ENCODE peak calls at places on chromosome 21, in nine cellular contexts. M, E, U, V, F, W, Q, X and K are unnamed samples.

GRCh38 chr21:15222711-15223110 is 157.9 kb upstream of the NRIP1 start:
- DNase-seq in M (peak; percentile 63), E (no peak), U (no peak), V (no peak), F (no peak), W (no peak), Q (no peak), X (no peak), K (no peak)

GRCh38 chr21:39125752-39126485 is 57.3 kb downstream of the PSMG1 start:
- DNase-seq in M (peak; percentile 72), E (no peak), U (peak; percentile 39), V (peak; percentile 85), F (no peak), W (peak; percentile 49), Q (no peak), X (peak; percentile 59), K (no peak)

GRCh38 chr21:41425954-41426655 is at the start of gene MX1:
- DNase-seq in M (peak; percentile 7), E (peak; percentile 99), U (peak; percentile 44), V (peak; percentile 47), F (peak; percentile 84), W (no peak), Q (peak; percentile 81), X (peak; percentile 85), K (no peak)

GRCh38 chr21:14630556-14631069 is 84.5 kb upstream of the SAMSN1 start:
- DNase-seq in M (no peak), E (no peak), U (no peak), V (no peak), F (no peak), W (no peak), Q (no peak), X (no peak), K (no peak)

GRCh38 chr21:20856926-20857325 is 141.3 kb upstream of the NCAM2 start:
- DNase-seq in M (no peak), E (no peak), U (no peak), V (no peak), F (no peak), W (no peak), Q (no peak), X (no peak), K (no peak)

GRCh38 chr21:32909393-32909792 is 116.3 kb upstream of the OLIG2 start:
- DNase-seq in M (no peak), E (no peak), U (no peak), V (no peak), F (peak; percentile 2), W (no peak), Q (no peak), X (no peak), K (no peak)

GRCh38 chr21:33205476-33205875 is 24.3 kb upstream of the IFNAR2 start:
- DNase-seq in M (no peak), E (no peak), U (no peak), V (no peak), F (no peak), W (no peak), Q (no peak), X (peak; percentile 62), K (no peak)

GRCh38 chr21:26443291-26443690 is 129.8 kb downstream of the CYYR1 start:
- DNase-seq in M (no peak), E (no peak), U (no peak), V (no peak), F (no peak), W (no peak), Q (no peak), X (no peak), K (no peak)

GRCh38 chr21:41211041-41211426 is 43.1 kb downstream of the BACE2 start:
- DNase-seq in M (no peak), E (no peak), U (no peak), V (no peak), F (no peak), W (no peak), Q (no peak), X (no peak), K (no peak)

GRCh38 chr21:19246018-19246417 is 842.4 kb upstream of the TMPRSS15 start:
- DNase-seq in M (no peak), E (no peak), U (no peak), V (no peak), F (no peak), W (no peak), Q (no peak), X (no peak), K (no peak)
- TF ChIP-seq CTCF in M (no peak), E (no peak), U (no peak), V (no peak), F (no peak), W (no peak), Q (no peak), X (no peak), K (no peak)

DNA sequence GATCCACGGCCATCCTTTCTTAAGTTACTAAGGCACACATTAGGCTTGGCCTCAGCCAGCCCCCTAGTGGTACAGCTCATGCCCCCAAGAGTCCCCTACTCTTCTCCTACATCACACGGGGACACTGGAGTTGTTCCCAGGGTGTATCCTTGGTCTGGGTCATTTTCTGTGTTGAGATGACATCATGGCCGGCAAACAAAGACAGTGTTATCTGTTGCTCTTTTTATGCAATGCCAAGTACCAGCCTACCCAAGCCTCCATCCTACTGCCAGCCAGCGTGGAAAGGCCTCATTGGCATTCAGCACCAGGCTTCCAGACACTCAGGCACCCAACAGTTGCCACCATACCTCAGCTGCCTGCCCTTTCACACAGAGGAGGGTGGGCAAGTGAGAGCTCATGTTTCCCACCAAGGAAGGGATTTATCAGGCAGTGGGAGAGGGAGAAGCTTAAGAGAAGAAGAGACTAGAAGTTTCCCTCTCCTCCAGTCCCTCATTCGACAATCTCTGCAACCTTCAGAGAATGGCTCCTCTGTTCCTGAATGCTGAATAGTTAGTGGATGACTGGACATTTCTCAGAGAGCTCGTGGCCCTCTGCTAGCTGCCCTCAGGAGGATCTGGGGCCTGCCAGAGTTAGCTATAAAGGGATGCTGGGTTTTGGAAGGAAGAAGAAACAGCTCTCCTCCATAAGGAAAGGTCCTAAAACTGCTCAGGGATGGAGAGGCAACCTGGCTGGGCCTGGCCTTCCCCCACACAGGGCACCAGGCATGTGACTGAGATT is 17.7 kb downstream of the CBR1 start:
- DNase-seq in M (no peak), E (no peak), U (no peak), V (no peak), F (no peak), W (no peak), Q (no peak), X (no peak), K (no peak)
- TF ChIP-seq CTCF in M (peak; percentile 24), E (no peak), U (no peak), V (peak; percentile 23), F (no peak), W (peak; percentile 18), Q (peak; percentile 23), X (no peak), K (no peak)

DNA sequence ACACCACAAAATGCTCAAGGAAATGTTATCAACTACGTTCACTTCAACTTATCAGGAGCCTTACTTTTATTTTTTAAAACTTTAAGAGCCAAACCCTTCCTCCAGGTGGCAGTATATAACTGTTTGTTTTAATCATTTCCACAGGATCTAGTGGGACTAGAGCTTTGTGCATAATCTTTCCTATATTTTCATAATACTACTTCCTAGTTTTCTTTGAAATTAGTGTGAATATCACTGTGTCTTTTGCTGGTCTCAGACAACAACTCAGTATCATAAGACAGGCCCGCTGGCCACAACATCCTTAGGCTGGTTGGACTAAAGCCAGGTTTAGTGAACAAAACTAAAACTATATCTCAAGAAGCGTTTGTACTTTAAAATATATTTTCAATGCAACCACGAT is 145.5 kb downstream of the TIAM1 start:
- DNase-seq in M (peak; percentile 79), E (no peak), U (no peak), V (peak; percentile 66), F (no peak), W (peak; percentile 24), Q (no peak), X (peak; percentile 32), K (no peak)
- TF ChIP-seq CTCF in M (peak; percentile 49), E (peak; percentile 73), U (peak; percentile 69), V (peak; percentile 61), F (peak; percentile 74), W (peak; percentile 63), Q (peak; percentile 69), X (peak; percentile 67), K (peak; percentile 90)

DNA sequence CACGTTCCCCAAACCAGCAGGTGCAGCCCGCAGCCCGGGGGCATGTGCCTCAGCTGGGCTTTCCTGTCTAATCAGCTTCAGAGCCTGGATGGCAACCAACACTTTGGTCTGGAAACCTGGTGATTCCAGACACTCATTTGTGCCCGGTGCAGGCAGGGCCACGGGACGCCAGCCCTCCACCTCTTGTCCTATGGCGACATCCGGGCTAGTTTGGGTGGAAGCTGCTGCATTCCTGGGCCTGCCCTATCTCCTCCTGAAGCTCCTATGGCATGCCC is 111.8 kb downstream of the WDR4 start:
- DNase-seq in M (no peak), E (no peak), U (no peak), V (no peak), F (no peak), W (no peak), Q (no peak), X (no peak), K (no peak)
- TF ChIP-seq CTCF in M (no peak), E (no peak), U (no peak), V (no peak), F (no peak), W (no peak), Q (no peak), X (no peak), K (no peak)

DNA sequence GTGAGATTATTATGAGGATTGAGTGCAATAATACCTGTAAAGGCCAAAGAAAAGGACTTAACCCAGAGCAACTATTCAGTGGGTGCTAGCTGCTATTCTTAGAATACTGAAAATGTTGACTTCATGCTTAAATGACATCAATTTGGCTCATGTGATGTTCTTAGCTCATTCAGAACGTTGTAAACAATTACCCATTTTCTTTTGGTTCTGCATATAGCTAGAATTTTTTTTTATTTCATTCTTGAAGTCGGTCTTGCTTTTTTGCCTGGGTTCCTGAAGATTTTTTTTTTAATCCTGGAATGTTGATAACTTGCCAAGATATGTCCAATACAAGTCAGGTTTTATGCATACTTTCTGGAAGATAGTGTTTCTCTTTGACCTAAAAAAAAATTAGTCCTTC is 772.0 kb downstream of the LTN1 start:
- DNase-seq in M (no peak), E (no peak), U (no peak), V (no peak), F (no peak), W (no peak), Q (no peak), X (no peak), K (no peak)
- TF ChIP-seq CTCF in M (no peak), E (no peak), U (no peak), V (no peak), F (no peak), W (no peak), Q (no peak), X (no peak), K (no peak)